ENCODE peak calls at places on chromosomes 2 and 18, in seven cellular contexts. P is K562, M is body of pancreas, R is A549, S is ovary, N is tibial nerve, W is heart left ventricle. F is an unnamed sample.

GRCh38 chr2:205675861-205676516 is 6.3 kb upstream of the NRP2 start:
- DNase-seq in W (no peak), M (peak), R (peak), P (peak), S (no peak), N (peak), F (no peak)

GRCh38 chr18:26863921-26864497 is 1.5 kb downstream of the AQP4 start:
- DNase-seq in W (no peak), M (no peak), S (no peak), R (no peak), N (no peak), P (no peak), F (peak)

GRCh38 chr2:23436346-23437099 is 51.5 kb downstream of the KLHL29 start:
- DNase-seq in N (no peak), R (no peak), S (no peak), W (no peak), M (no peak), P (no peak), F (no peak)

GRCh38 chr18:13582283-13582682 is 144.1 kb downstream of the FAM210A start:
- DNase-seq in N (no peak), P (no peak), M (no peak), R (no peak), S (no peak), W (no peak), F (no peak)

GRCh38 chr2:98658816-98659486 is 50.6 kb downstream of the UNC50 start:
- DNase-seq in M (no peak), R (no peak), P (no peak), N (no peak), S (no peak), W (no peak), F (no peak)

GRCh38 chr18:27609221-27609620 is 424.1 kb upstream of the CHST9 start:
- DNase-seq in W (no peak), M (no peak), S (no peak), P (no peak), R (no peak), N (no peak), F (no peak)

GRCh38 chr2:33241581-33241980 is 234.9 kb upstream of the RASGRP3 start:
- DNase-seq in N (no peak), P (no peak), W (no peak), R (no peak), S (no peak), M (no peak), F (no peak)

GRCh38 chr18:36296591-36297418 is 708 bp upstream of the FHOD3 start:
- DNase-seq in R (peak), S (peak), M (peak), P (peak), N (peak), W (peak), F (peak)

GRCh38 chr2:106163948-106164580 is 30.0 kb downstream of the UXS1 start:
- DNase-seq in P (peak), M (no peak), N (no peak), S (no peak), W (no peak), R (no peak), F (no peak)

GRCh38 chr2:217331577-217332139 is 471.8 kb upstream of the TNP1 start:
- DNase-seq in W (no peak), P (no peak), N (no peak), M (peak), S (no peak), R (peak), F (no peak)

GRCh38 chr2:101706819-101707177 is 9.3 kb downstream of the MAP4K4 start:
- DNase-seq in R (no peak), P (no peak), N (no peak), M (no peak), W (no peak), S (no peak), F (no peak)

GRCh38 chr2:27194538-27195354 is 17.1 kb upstream of the ATRAID start:
- DNase-seq in P (no peak), N (no peak), M (no peak), S (no peak), R (no peak), W (no peak), F (no peak)

GRCh38 chr18:31268985-31269406 is 49.0 kb upstream of the DSG1 start:
- DNase-seq in W (no peak), N (no peak), S (no peak), R (no peak), P (peak), M (peak), F (no peak)

GRCh38 chr18:58805482-58806187 is 59.0 kb upstream of the ZNF532 start:
- DNase-seq in N (no peak), R (no peak), W (no peak), S (no peak), M (no peak), P (no peak), F (no peak)
- H3K4me3 ChIP-seq in N (no peak), R (no peak), W (no peak), S (no peak), M (no peak), P (no peak), F (no peak)

GRCh38 chr2:199459286-199460100 is 1.8 kb upstream of the SATB2 start:
- DNase-seq in P (peak), R (peak), N (peak), W (peak), S (peak), M (peak), F (peak)
- TF ChIP-seq POLR2A in P (peak), R (peak), N (no peak), W (no peak), S (no peak), M (peak), F (no peak)

DNA sequence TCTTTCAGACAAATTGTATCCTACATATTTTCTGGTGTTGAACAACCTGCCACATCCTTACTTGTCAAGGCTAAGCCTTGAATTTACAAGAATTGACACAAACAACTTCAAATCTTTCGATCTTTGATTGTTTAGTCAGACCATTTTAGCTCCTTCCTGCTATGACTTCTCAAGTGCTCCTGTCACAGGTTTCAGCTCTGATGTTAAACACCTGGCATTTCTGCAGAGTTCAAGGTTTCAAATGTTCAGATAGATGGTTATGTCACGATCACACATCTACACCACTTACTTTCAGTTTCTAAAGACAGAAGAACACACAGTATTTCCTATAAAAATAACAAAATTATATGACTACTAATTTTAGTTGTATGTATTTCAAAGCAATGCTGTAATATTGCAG is 84.0 kb downstream of the RND3 start:
- DNase-seq in R (no peak), P (no peak), W (no peak), M (no peak), N (no peak), S (no peak), F (no peak)
- H3K4me3 ChIP-seq in R (peak), P (no peak), W (peak), M (no peak), N (no peak), S (no peak), F (no peak)

DNA sequence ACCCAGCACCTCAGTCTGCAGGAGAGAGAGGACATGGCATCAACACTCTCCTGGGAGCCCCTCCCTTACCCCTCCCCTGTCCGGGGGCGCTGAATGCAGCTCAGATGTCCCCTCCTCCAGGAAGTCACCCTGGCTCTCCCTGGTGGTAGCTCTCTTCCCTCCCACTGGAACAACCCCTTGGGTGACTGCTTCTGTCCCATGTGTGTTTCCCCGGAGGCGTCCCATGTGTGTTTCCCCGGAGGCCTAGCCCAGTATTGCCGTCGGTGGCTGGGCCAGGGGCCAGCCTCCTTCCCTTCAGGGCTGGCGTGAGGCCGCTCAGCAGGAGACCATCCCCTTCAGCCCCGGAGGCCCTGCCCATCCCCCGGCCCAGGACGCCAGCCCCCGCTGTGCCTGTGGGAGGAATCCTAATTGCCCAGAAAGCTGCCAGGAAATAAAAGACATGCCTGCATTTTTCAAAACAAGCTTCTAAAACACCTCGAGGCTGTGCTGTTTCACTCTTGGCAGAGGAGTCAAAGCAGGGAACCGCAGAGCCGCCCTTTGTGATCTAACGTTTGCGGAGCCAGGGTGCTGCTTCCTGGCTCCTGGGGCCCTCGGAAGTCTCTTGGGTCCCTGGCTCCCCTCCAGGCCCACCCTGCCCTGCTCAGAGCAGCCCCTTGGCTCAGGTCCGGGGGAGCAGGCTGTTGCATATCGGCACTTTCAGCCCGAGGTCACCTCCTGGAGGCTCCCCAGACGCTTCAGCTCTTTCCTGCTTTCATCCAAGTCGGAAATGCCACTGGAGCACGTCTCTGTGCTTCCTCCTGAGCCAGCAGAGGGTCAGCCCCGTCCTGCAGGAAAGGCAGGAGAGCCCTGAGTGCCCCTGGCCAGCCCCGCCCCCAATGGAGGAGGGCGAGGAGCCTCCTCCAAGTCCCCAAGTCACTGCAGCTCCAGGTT is 11.4 kb downstream of the SNED1 start:
- DNase-seq in W (no peak), S (peak), P (no peak), R (no peak), N (peak), M (peak), F (peak)
- TF ChIP-seq POLR2A in W (no peak), S (no peak), P (no peak), R (no peak), N (no peak), M (no peak), F (no peak)

GRCh38 chr2:96493072-96493471 is 12.1 kb downstream of the NEURL3 start:
- DNase-seq in W (no peak), M (no peak), S (no peak), N (no peak), R (peak), P (no peak), F (no peak)
- H3K4me3 ChIP-seq in W (no peak), M (no peak), S (no peak), N (no peak), R (no peak), P (no peak), F (no peak)

F was measured in testis.